ENCODE peak calls at places on chromosomes 5 and 9, in ten cellular contexts. A, W, Z, N, J, I, K, M, O and T are unnamed samples.

GRCh38 chr5:1797855-1798254 is 1.8 kb downstream of the MRPL36 start:
- DNase-seq in W (no peak), J (no peak), M (no peak), K (no peak), A (no peak), N (no peak), O (no peak), Z (no peak), I (no peak), T (no peak)

GRCh38 chr9:6782378-6782777 is 24.6 kb downstream of the KDM4C start:
- DNase-seq in M (no peak), J (no peak), I (no peak), N (no peak), W (no peak), Z (no peak), A (no peak), K (no peak), O (no peak), T (no peak)

GRCh38 chr9:34570422-34571179 is 18.9 kb downstream of the CNTFR start:
- DNase-seq in K (no peak), I (peak), J (no peak), M (no peak), W (no peak), A (no peak), N (no peak), O (no peak), Z (no peak), T (no peak)

GRCh38 chr9:35798658-35799366 is 7.4 kb downstream of the NPR2 start:
- DNase-seq in I (no peak), J (no peak), K (peak), Z (peak), A (no peak), M (no peak), W (no peak), O (no peak), N (no peak), T (peak)

GRCh38 chr5:67971223-67971830 is 244.2 kb upstream of the PIK3R1 start:
- DNase-seq in A (no peak), K (no peak), Z (peak), I (no peak), N (no peak), M (peak), J (no peak), O (no peak), W (no peak), T (peak)

GRCh38 chr5:87754009-87754757 is 341.5 kb upstream of the CCNH start:
- DNase-seq in A (no peak), M (no peak), N (no peak), Z (no peak), I (no peak), J (no peak), W (no peak), O (no peak), K (no peak), T (no peak)

GRCh38 chr5:14029185-14029584 is 84.7 kb upstream of the DNAH5 start:
- DNase-seq in I (no peak), O (no peak), J (no peak), W (no peak), Z (no peak), A (no peak), M (no peak), K (no peak), N (no peak), T (no peak)

GRCh38 chr5:150503977-150504620 is 3.8 kb upstream of the NDST1 start:
- DNase-seq in N (no peak), O (peak), I (peak), W (no peak), M (no peak), J (no peak), Z (peak), A (no peak), K (no peak), T (peak)

GRCh38 chr9:114006155-114006550 is 71.9 kb downstream of the AMBP start:
- DNase-seq in N (no peak), I (peak), K (no peak), Z (no peak), W (no peak), A (no peak), J (no peak), O (no peak), M (no peak), T (no peak)

GRCh38 chr5:109857405-109858031 is 167.8 kb downstream of the MAN2A1 start:
- DNase-seq in J (no peak), M (no peak), A (no peak), O (no peak), N (no peak), I (no peak), K (no peak), Z (no peak), W (no peak), T (no peak)

GRCh38 chr9:76618762-76619161 is 145.5 kb upstream of the PCA3 start:
- DNase-seq in I (no peak), K (no peak), W (no peak), O (no peak), J (no peak), N (no peak), Z (peak), A (no peak), M (no peak), T (no peak)

GRCh38 chr9:37984672-37985611 is 81.0 kb upstream of the SLC25A51 start:
- DNase-seq in O (no peak), J (no peak), Z (peak), I (no peak), K (no peak), A (no peak), N (no peak), M (no peak), W (no peak), T (peak)

GRCh38 chr9:78865757-78866156 is 568.8 kb downstream of the PSAT1 start:
- DNase-seq in J (no peak), M (no peak), Z (no peak), I (no peak), K (no peak), O (no peak), A (no peak), W (no peak), N (no peak), T (no peak)

GRCh38 chr9:97501177-97501971 is at the start of gene TMOD1:
- DNase-seq in A (peak), N (peak), Z (peak), K (peak), M (peak), W (peak), I (peak), J (no peak), O (peak), T (peak)

GRCh38 chr9:135136481-135136880 is 49.0 kb downstream of the OLFM1 start:
- DNase-seq in J (no peak), Z (no peak), M (no peak), A (no peak), W (no peak), I (peak), O (no peak), K (no peak), N (no peak), T (no peak)

GRCh38 chr5:89584339-89584956 is 701.5 kb upstream of the MEF2C start:
- DNase-seq in J (no peak), O (no peak), W (no peak), A (no peak), Z (peak), I (no peak), N (no peak), K (peak), M (no peak), T (peak)

GRCh38 chr5:78587775-78588291 is 60.7 kb downstream of the LHFPL2 start:
- DNase-seq in I (peak), O (no peak), J (no peak), W (peak), A (no peak), M (no peak), Z (peak), N (no peak), K (no peak), T (peak)

GRCh38 chr9:114413909-114414308 is 26.1 kb upstream of the AKNA start:
- DNase-seq in O (no peak), W (no peak), N (no peak), I (no peak), Z (peak), A (no peak), M (no peak), J (no peak), K (no peak), T (no peak)

GRCh38 chr5:107135391-107135790 is 535.3 kb downstream of the EFNA5 start:
- DNase-seq in Z (peak), A (no peak), O (no peak), K (peak), M (no peak), N (no peak), J (no peak), W (no peak), I (no peak), T (no peak)

GRCh38 chr5:14506661-14507060 is 74.9 kb upstream of the OTULINL start:
- DNase-seq in K (no peak), W (no peak), I (no peak), A (no peak), M (no peak), Z (no peak), N (no peak), O (no peak), J (no peak), T (no peak)

GRCh38 chr9:110192531-110193326 is 15.2 kb downstream of the C9orf152 start:
- DNase-seq in A (no peak), K (no peak), O (no peak), N (no peak), J (no peak), I (no peak), W (no peak), M (peak), Z (peak), T (no peak)

GRCh38 chr9:116416421-116416820 is 262.8 kb downstream of the PAPPA start:
- DNase-seq in Z (no peak), N (no peak), O (no peak), M (no peak), I (no peak), W (no peak), K (no peak), A (no peak), J (no peak), T (peak)

GRCh38 chr5:120091376-120091948 is 372.6 kb upstream of the PRR16 start:
- DNase-seq in I (no peak), K (peak), A (no peak), M (no peak), W (no peak), Z (no peak), J (no peak), N (no peak), O (no peak), T (no peak)

GRCh38 chr9:110752766-110753165 is 84.2 kb downstream of the MUSK start:
- DNase-seq in M (no peak), Z (peak), I (no peak), O (no peak), W (no peak), A (no peak), K (peak), N (no peak), J (no peak), T (peak)

GRCh38 chr9:111937781-111938426 is 41.3 kb downstream of the UGCG start:
- DNase-seq in W (no peak), M (no peak), I (no peak), Z (no peak), N (no peak), J (no peak), O (peak), K (peak), A (peak), T (no peak)

GRCh38 chr5:139061274-139061673 is 136.9 kb downstream of the SIL1 start:
- DNase-seq in O (peak), I (no peak), A (no peak), W (peak), J (no peak), N (no peak), M (peak), Z (peak), K (peak), T (peak)

GRCh38 chr5:115758356-115758755 is 58.1 kb downstream of the CDO1 start:
- DNase-seq in I (no peak), W (no peak), O (no peak), A (no peak), M (no peak), K (peak), J (no peak), Z (no peak), N (no peak), T (no peak)

GRCh38 chr5:66666778-66667177 is 70.6 kb downstream of the MAST4 start:
- DNase-seq in N (no peak), Z (no peak), A (no peak), W (no peak), J (no peak), M (no peak), K (no peak), I (no peak), O (peak), T (peak)

GRCh38 chr5:134554319-134555222 is 29.1 kb downstream of the JADE2 start:
- DNase-seq in M (peak), I (no peak), N (peak), A (no peak), J (no peak), Z (peak), O (peak), K (no peak), W (peak), T (peak)

GRCh38 chr5:151030377-151030776 is 10.0 kb downstream of the GPX3 start:
- DNase-seq in W (peak), M (no peak), Z (no peak), J (no peak), K (no peak), N (peak), O (no peak), I (no peak), A (no peak), T (no peak)

DNA sequence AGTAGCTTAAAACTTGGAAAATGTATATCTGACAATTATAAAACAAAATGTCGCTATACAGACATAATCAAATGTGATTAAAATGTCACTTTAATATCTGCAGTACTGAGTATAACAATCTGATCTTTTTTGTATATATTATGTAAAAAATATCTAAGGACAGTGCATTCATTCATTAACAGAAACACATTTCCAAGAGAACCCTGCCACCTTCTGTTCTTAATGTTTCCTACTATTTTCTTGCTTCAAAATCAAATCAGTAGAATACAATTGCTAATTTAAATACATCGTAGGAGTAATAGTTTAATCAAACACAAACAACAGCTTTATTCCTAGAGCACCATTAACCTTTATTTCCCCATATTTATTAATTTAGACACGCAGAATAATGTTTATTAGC is 142.6 kb upstream of the ST8SIA4 start:
- DNase-seq in O (no peak), Z (no peak), M (no peak), J (no peak), I (no peak), K (no peak), A (no peak), W (no peak), N (no peak), T (peak)
- TF ChIP-seq CTCF in O (peak), Z (no peak), M (no peak), J (no peak), I (no peak), K (no peak), A (peak), W (no peak), N (peak), T (peak)

GRCh38 chr9:125428060-125428481 is 166.4 kb downstream of the GAPVD1 start:
- DNase-seq in I (peak), K (peak), J (no peak), W (no peak), A (no peak), M (no peak), Z (no peak), N (no peak), O (no peak), T (peak)
- TF ChIP-seq CTCF in I (peak), K (peak), J (no peak), W (peak), A (peak), M (no peak), Z (peak), N (no peak), O (peak), T (peak)

DNA sequence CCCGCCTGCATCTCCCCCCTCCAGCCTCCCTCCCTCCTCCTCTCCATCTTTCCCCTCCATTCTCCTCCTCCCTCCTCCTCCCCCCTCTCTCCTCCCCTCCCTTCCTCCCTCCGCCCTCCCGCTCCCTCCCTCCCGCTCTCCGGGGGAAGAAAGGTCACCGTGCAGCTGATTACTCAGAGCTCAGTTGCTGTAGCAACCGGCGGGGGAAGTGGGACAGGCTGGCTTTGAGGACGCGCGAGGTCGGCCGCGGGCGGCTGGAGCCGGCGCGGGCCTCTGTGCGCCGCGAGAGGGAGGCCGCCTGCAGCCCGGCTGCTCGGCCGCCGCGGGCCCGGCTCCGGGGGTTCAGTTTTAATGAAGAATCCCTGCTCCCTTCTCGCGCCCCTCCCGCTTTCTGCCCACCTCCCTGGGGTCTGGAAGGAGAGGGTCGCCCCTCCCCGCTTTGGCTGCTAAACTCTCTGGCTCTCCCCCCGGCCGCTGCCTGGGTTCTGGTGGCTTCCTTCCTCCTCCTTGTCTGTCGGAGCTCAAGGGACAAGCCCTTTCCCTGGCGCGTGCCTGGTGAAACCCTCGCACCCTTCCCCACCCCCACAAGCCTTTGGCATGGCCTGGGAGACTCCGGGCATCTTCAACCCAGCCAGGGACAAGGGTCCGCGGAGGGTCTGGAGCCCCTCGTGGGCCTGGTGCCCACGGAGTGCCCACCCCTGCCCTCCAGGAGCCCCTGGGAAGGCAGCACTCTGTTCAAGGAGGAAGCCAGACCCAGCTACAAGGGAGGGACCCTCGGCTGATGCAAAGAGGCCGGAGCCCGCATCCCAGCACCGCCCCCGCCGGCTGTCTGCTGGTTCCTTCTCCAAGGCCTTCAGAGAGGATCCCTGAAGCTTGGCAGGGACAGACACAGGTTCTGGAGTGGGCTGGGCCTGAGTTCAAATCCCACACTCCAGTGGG is 160.3 kb downstream of the C9orf50 start:
- DNase-seq in Z (peak), A (peak), M (peak), O (peak), J (peak), W (peak), K (peak), N (peak), I (peak), T (peak)
- TF ChIP-seq CTCF in Z (no peak), A (no peak), M (peak), O (no peak), J (no peak), W (peak), K (no peak), N (peak), I (peak), T (no peak)

DNA sequence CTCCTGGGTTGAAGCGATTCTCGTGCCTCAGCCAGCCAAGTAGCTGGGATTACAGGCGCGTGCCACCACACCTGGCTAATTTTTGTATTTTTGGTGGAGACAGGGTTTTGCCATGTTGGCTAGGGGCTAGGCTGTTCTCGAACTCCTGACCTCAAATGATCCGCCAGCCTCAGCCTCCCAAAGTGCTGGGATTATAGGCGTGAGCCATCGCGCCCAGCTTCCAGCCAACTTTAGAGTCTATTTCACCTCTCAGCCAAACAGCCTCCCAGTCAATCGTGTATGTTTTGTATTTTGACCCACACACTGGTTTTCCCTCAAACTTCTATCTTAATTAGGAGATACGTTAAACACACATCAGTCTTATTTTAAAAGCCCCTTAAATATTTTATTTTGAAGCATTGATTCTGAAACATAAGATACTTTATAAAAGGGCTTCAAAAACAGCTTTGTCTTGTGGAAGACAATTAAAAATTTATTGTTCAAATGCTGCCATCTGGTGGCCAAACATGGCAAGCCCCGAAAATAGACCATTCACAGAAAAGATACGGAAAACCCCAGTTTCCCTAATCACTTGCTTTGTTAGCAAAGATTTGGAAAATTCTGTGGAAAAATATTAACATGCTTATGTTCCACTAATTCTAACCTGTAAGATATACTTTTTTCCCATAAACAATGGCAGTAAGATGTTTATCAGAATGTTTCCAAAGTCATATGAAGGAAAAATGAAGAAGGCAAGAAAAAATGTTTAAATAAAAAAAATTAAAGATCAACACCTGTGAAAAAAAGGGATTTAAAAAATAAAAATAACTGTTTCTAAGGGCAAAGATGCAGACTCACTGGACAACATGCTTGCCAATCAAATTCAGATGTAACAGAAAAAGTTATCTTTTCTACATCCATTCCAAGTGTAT is 33.1 kb downstream of the APTX start:
- DNase-seq in J (no peak), M (peak), A (no peak), Z (peak), W (no peak), I (peak), N (peak), K (peak), O (no peak), T (peak)
- TF ChIP-seq CTCF in J (no peak), M (peak), A (peak), Z (peak), W (peak), I (peak), N (peak), K (peak), O (peak), T (peak)